ENCODE peak calls at places on chromosome 22, in five cellular contexts. One of them, this sample, is unnamed.

GRCh38 chr22:27531782-27532530 is 269.6 kb downstream of the MN1 start:
- DNase-seq in thoracic aorta: no peak
- DNase-seq in AG04450: peak
- DNase-seq in lower lobe of right lung: no peak
- DNase-seq in CD8-positive, alpha-beta T cell: no peak
- DNase-seq in this sample: no peak

GRCh38 chr22:47695176-47695575 is 932.7 kb downstream of the TBC1D22A start:
- DNase-seq in thoracic aorta: no peak
- DNase-seq in AG04450: no peak
- DNase-seq in lower lobe of right lung: no peak
- DNase-seq in CD8-positive, alpha-beta T cell: no peak
- DNase-seq in this sample: no peak

GRCh38 chr22:25709758-25710157 is 32.2 kb upstream of the MYO18B start:
- DNase-seq in thoracic aorta: no peak
- DNase-seq in AG04450: no peak
- DNase-seq in lower lobe of right lung: no peak
- DNase-seq in CD8-positive, alpha-beta T cell: no peak
- DNase-seq in this sample: no peak

GRCh38 chr22:24128631-24129601 is 52.4 kb upstream of the SUSD2 start:
- DNase-seq in thoracic aorta: no peak
- DNase-seq in AG04450: no peak
- DNase-seq in lower lobe of right lung: peak
- DNase-seq in CD8-positive, alpha-beta T cell: no peak
- DNase-seq in this sample: no peak

GRCh38 chr22:43891360-43892182 is at the start of gene PNPLA5:
- DNase-seq in thoracic aorta: no peak
- DNase-seq in AG04450: no peak
- DNase-seq in lower lobe of right lung: no peak
- DNase-seq in CD8-positive, alpha-beta T cell: no peak
- DNase-seq in this sample: no peak

GRCh38 chr22:44870021-44870420 is 117.6 kb downstream of the ARHGAP8 start:
- DNase-seq in thoracic aorta: no peak
- DNase-seq in AG04450: no peak
- DNase-seq in lower lobe of right lung: no peak
- DNase-seq in CD8-positive, alpha-beta T cell: no peak
- DNase-seq in this sample: no peak

GRCh38 chr22:23259916-23260644 is 79.8 kb downstream of the BCR start:
- DNase-seq in thoracic aorta: no peak
- DNase-seq in AG04450: no peak
- DNase-seq in lower lobe of right lung: no peak
- DNase-seq in CD8-positive, alpha-beta T cell: no peak
- DNase-seq in this sample: no peak

GRCh38 chr22:25644122-25644521 is 79.6 kb downstream of the GRK3 start:
- DNase-seq in thoracic aorta: no peak
- DNase-seq in AG04450: no peak
- DNase-seq in lower lobe of right lung: no peak
- DNase-seq in CD8-positive, alpha-beta T cell: no peak
- DNase-seq in this sample: no peak

GRCh38 chr22:22214819-22215329 is 29.7 kb upstream of the VPREB1 start:
- DNase-seq in thoracic aorta: no peak
- DNase-seq in AG04450: no peak
- DNase-seq in lower lobe of right lung: no peak
- DNase-seq in CD8-positive, alpha-beta T cell: no peak
- DNase-seq in this sample: no peak

GRCh38 chr22:21105294-21105693 is 59.5 kb downstream of the LRRC74B start:
- DNase-seq in thoracic aorta: no peak
- DNase-seq in AG04450: no peak
- DNase-seq in lower lobe of right lung: no peak
- DNase-seq in CD8-positive, alpha-beta T cell: no peak
- DNase-seq in this sample: no peak

GRCh38 chr22:42856179-42856864 is 751 bp downstream of the ARFGAP3 start:
- DNase-seq in thoracic aorta: no peak
- DNase-seq in AG04450: no peak
- DNase-seq in lower lobe of right lung: peak
- DNase-seq in CD8-positive, alpha-beta T cell: peak
- DNase-seq in this sample: peak

GRCh38 chr22:35307892-35308291 is 8.2 kb downstream of the TOM1 start:
- DNase-seq in thoracic aorta: no peak
- DNase-seq in AG04450: no peak
- DNase-seq in lower lobe of right lung: no peak
- DNase-seq in CD8-positive, alpha-beta T cell: no peak
- DNase-seq in this sample: no peak

GRCh38 chr22:41862530-41863266 is 29.8 kb downstream of the SREBF2 start:
- DNase-seq in thoracic aorta: no peak
- DNase-seq in AG04450: no peak
- DNase-seq in lower lobe of right lung: no peak
- DNase-seq in CD8-positive, alpha-beta T cell: no peak
- DNase-seq in this sample: no peak

GRCh38 chr22:27906241-27906640 is 12.8 kb downstream of the PITPNB start:
- DNase-seq in thoracic aorta: no peak
- DNase-seq in AG04450: no peak
- DNase-seq in lower lobe of right lung: no peak
- DNase-seq in CD8-positive, alpha-beta T cell: no peak
- DNase-seq in this sample: no peak

GRCh38 chr22:35697142-35697541 is 20.5 kb upstream of the APOL5 start:
- DNase-seq in thoracic aorta: no peak
- DNase-seq in AG04450: no peak
- DNase-seq in lower lobe of right lung: no peak
- DNase-seq in CD8-positive, alpha-beta T cell: no peak
- DNase-seq in this sample: no peak

GRCh38 chr22:22882033-22882717 is 5.4 kb upstream of the IGLL5 start:
- DNase-seq in thoracic aorta: no peak
- DNase-seq in AG04450: no peak
- DNase-seq in lower lobe of right lung: no peak
- DNase-seq in CD8-positive, alpha-beta T cell: no peak
- DNase-seq in this sample: no peak

GRCh38 chr22:46045459-46046298 is 68.7 kb upstream of the WNT7B start:
- DNase-seq in thoracic aorta: no peak
- DNase-seq in AG04450: no peak
- DNase-seq in lower lobe of right lung: peak
- DNase-seq in CD8-positive, alpha-beta T cell: no peak
- DNase-seq in this sample: no peak

GRCh38 chr22:46046299-46046685 is 69.3 kb upstream of the WNT7B start:
- DNase-seq in thoracic aorta: no peak
- DNase-seq in AG04450: no peak
- DNase-seq in lower lobe of right lung: peak
- DNase-seq in CD8-positive, alpha-beta T cell: no peak
- DNase-seq in this sample: no peak

GRCh38 chr22:46043339-46043738 is 66.4 kb upstream of the WNT7B start:
- DNase-seq in thoracic aorta: no peak
- DNase-seq in AG04450: no peak
- DNase-seq in lower lobe of right lung: peak
- DNase-seq in CD8-positive, alpha-beta T cell: no peak
- DNase-seq in this sample: no peak

GRCh38 chr22:46043816-46044717 is 67.1 kb upstream of the WNT7B start:
- DNase-seq in thoracic aorta: no peak
- DNase-seq in AG04450: no peak
- DNase-seq in lower lobe of right lung: peak
- DNase-seq in CD8-positive, alpha-beta T cell: no peak
- DNase-seq in this sample: no peak

GRCh38 chr22:46044718-46045458 is 67.9 kb upstream of the WNT7B start:
- DNase-seq in thoracic aorta: no peak
- DNase-seq in AG04450: no peak
- DNase-seq in lower lobe of right lung: peak
- DNase-seq in CD8-positive, alpha-beta T cell: peak
- DNase-seq in this sample: peak
- H3K4me3 ChIP-seq in thoracic aorta: peak
- H3K4me3 ChIP-seq in AG04450: peak
- H3K4me3 ChIP-seq in lower lobe of right lung: peak
- H3K4me3 ChIP-seq in CD8-positive, alpha-beta T cell: peak
- H3K4me3 ChIP-seq in this sample: peak

GRCh38 chr22:30289980-30290313 is 642 bp upstream of the CASTOR1 start:
- DNase-seq in thoracic aorta: no peak
- DNase-seq in AG04450: no peak
- DNase-seq in lower lobe of right lung: no peak
- DNase-seq in CD8-positive, alpha-beta T cell: no peak
- DNase-seq in this sample: no peak
- H3K4me3 ChIP-seq in thoracic aorta: peak
- H3K4me3 ChIP-seq in AG04450: peak
- H3K4me3 ChIP-seq in lower lobe of right lung: peak
- H3K4me3 ChIP-seq in CD8-positive, alpha-beta T cell: peak
- H3K4me3 ChIP-seq in this sample: peak

GRCh38 chr22:18091478-18091877 is 13.7 kb downstream of the PEX26 start:
- DNase-seq in thoracic aorta: no peak
- DNase-seq in AG04450: no peak
- DNase-seq in lower lobe of right lung: no peak
- DNase-seq in CD8-positive, alpha-beta T cell: no peak
- DNase-seq in this sample: no peak
- H3K4me3 ChIP-seq in thoracic aorta: peak
- H3K4me3 ChIP-seq in AG04450: peak
- H3K4me3 ChIP-seq in lower lobe of right lung: peak
- H3K4me3 ChIP-seq in CD8-positive, alpha-beta T cell: no peak
- H3K4me3 ChIP-seq in this sample: peak

DNA sequence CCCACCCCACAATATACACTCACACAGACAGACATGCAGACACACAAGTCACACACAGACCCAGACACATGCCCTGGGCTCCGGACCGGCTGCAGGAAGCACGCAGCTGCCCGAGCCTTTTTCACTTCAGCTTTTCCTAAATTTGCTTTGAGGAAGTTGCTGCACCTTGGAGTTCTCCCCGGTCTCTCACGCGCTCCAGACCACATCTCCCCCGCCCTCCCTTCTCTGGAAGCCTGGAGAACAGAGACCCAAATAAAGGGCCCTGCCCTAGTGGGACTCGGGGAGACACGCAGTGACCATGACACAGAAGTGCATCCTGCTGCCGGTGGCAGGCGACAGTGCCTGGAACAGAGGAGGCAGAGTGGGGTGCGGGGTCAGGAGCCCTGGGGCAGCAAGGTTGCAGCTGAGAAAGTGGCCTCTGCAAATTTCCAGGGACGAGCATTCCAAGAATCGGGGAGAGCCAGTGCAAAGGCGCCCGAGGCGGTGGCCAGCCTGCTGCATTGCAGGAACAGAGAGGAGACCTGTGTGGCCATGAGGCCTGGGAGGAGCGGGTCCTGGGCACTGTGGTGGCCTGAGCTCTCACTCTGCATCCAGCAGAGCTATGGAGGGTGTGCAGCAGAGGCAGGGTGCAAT is 19.1 kb downstream of the RPL3 start:
- DNase-seq in thoracic aorta: no peak
- DNase-seq in AG04450: no peak
- DNase-seq in lower lobe of right lung: peak
- DNase-seq in CD8-positive, alpha-beta T cell: no peak
- DNase-seq in this sample: no peak
- H3K4me3 ChIP-seq in thoracic aorta: peak
- H3K4me3 ChIP-seq in AG04450: no peak
- H3K4me3 ChIP-seq in lower lobe of right lung: peak
- H3K4me3 ChIP-seq in CD8-positive, alpha-beta T cell: no peak
- H3K4me3 ChIP-seq in this sample: no peak

DNA sequence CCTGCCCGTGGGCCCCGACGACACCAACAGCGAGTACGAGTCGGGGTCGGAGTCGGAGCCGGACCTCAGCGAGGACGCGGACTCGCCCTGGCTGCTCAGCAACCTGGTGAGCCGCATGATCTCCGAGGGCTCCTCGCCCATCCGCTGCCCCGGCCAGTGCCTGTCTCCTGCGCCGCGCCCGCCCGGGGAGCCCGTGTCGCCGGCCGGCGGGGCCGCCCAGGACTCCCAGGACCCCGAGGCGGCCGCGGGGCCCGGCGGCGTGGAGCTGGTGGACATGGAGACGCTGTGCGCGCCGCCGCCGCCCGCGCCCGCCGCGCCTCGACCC is 3.6 kb downstream of the MAPK8IP2 start:
- DNase-seq in thoracic aorta: no peak
- DNase-seq in AG04450: no peak
- DNase-seq in lower lobe of right lung: no peak
- DNase-seq in CD8-positive, alpha-beta T cell: no peak
- DNase-seq in this sample: no peak
- H3K4me3 ChIP-seq in thoracic aorta: no peak
- H3K4me3 ChIP-seq in AG04450: no peak
- H3K4me3 ChIP-seq in lower lobe of right lung: no peak
- H3K4me3 ChIP-seq in CD8-positive, alpha-beta T cell: no peak
- H3K4me3 ChIP-seq in this sample: no peak

GRCh38 chr22:19287889-19288288 is 3.6 kb downstream of the CLTCL1 start:
- DNase-seq in thoracic aorta: no peak
- DNase-seq in AG04450: peak
- DNase-seq in lower lobe of right lung: no peak
- DNase-seq in CD8-positive, alpha-beta T cell: no peak
- DNase-seq in this sample: no peak

GRCh38 chr22:19290400-19291217 is 910 bp downstream of the CLTCL1 start:
- DNase-seq in thoracic aorta: no peak
- DNase-seq in AG04450: no peak
- DNase-seq in lower lobe of right lung: no peak
- DNase-seq in CD8-positive, alpha-beta T cell: peak
- DNase-seq in this sample: no peak

GRCh38 chr22:19287076-19287724 is 4.3 kb downstream of the CLTCL1 start:
- DNase-seq in thoracic aorta: no peak
- DNase-seq in AG04450: peak
- DNase-seq in lower lobe of right lung: no peak
- DNase-seq in CD8-positive, alpha-beta T cell: no peak
- DNase-seq in this sample: no peak

GRCh38 chr22:19289475-19290161 is 1.9 kb downstream of the CLTCL1 start:
- DNase-seq in thoracic aorta: no peak
- DNase-seq in AG04450: peak
- DNase-seq in lower lobe of right lung: no peak
- DNase-seq in CD8-positive, alpha-beta T cell: peak
- DNase-seq in this sample: no peak

DNA sequence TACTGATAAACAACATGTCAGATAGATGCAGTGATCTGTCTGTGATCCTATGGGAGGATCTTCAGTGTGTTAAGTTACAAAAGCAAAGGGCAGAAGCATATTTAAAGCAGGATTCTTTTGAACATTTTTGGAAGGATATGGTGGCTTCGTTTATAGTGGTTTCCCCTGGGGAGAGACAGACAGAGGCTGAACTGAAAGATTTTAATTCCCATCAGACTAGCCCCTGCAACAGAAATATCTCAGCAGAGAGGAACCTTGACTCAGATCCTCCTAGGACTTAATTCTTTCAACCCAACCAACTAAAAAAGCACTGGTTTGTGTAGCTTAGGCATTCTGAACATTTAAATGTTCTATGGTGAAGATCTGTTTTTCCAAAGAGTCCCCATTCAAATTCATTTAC is 5.7 kb downstream of the CLTCL1 start:
- DNase-seq in thoracic aorta: no peak
- DNase-seq in AG04450: no peak
- DNase-seq in lower lobe of right lung: no peak
- DNase-seq in CD8-positive, alpha-beta T cell: no peak
- DNase-seq in this sample: no peak
- H3K4me3 ChIP-seq in thoracic aorta: no peak
- H3K4me3 ChIP-seq in AG04450: no peak
- H3K4me3 ChIP-seq in lower lobe of right lung: no peak
- H3K4me3 ChIP-seq in CD8-positive, alpha-beta T cell: no peak
- H3K4me3 ChIP-seq in this sample: no peak

GRCh38 chr22:46522743-46523300 is 14.6 kb downstream of the CELSR1 start:
- DNase-seq in thoracic aorta: no peak
- DNase-seq in AG04450: no peak
- DNase-seq in lower lobe of right lung: no peak
- DNase-seq in CD8-positive, alpha-beta T cell: no peak
- DNase-seq in this sample: no peak
- H3K4me3 ChIP-seq in thoracic aorta: no peak
- H3K4me3 ChIP-seq in AG04450: no peak
- H3K4me3 ChIP-seq in lower lobe of right lung: no peak
- H3K4me3 ChIP-seq in CD8-positive, alpha-beta T cell: no peak
- H3K4me3 ChIP-seq in this sample: no peak